ENCODE peak calls at places on chromosome 18, in eight cellular contexts. I is astrocyte of the spinal cord, G is GM23338, R is fibroblast of mammary gland, N is kidney, D is astrocyte of the cerebellum, Z is HCT116, S is BE2C. K is an unnamed sample.

GRCh38 chr18:27771571-27771970 is 405.4 kb downstream of the CDH2 start:
- DNase-seq in Z (no peak), R (no peak), I (no peak), S (no peak), D (no peak), G (no peak), N (no peak), K (no peak)

GRCh38 chr18:35910327-35910726 is 62.2 kb upstream of the RMP24 start:
- DNase-seq in R (no peak), D (no peak), S (no peak), Z (no peak), N (no peak), I (no peak), G (no peak), K (no peak)

GRCh38 chr18:77653792-77654191 is 404.1 kb downstream of the GALR1 start:
- DNase-seq in R (no peak), Z (no peak), S (no peak), G (no peak), D (no peak), N (peak), I (no peak), K (no peak)

GRCh38 chr18:30481871-30482270 is 560.7 kb downstream of the DSC3 start:
- DNase-seq in S (no peak), N (no peak), I (no peak), D (no peak), R (no peak), Z (no peak), G (peak), K (no peak)

GRCh38 chr18:34598136-34598635 is 111.9 kb upstream of the DTNA start:
- DNase-seq in R (peak), G (no peak), I (no peak), N (no peak), Z (no peak), D (no peak), S (no peak), K (no peak)

GRCh38 chr18:79169958-79170555 is 100.9 kb downstream of the ATP9B start:
- DNase-seq in I (no peak), S (no peak), G (no peak), R (peak), Z (no peak), N (no peak), D (no peak), K (no peak)

GRCh38 chr18:54740146-54740844 is 88.0 kb upstream of the RAB27B start:
- DNase-seq in D (no peak), N (no peak), R (peak), G (no peak), Z (no peak), I (peak), S (no peak), K (no peak)

GRCh38 chr18:44921974-44922373 is 241.3 kb downstream of the SETBP1 start:
- DNase-seq in N (no peak), Z (no peak), G (no peak), R (no peak), D (no peak), I (no peak), S (no peak), K (no peak)

GRCh38 chr18:64175432-64175831 is 26.5 kb upstream of the LINC00305 start:
- DNase-seq in N (no peak), R (no peak), G (peak), I (no peak), S (no peak), D (no peak), Z (no peak), K (no peak)

GRCh38 chr18:35747894-35748472 is 166.4 kb downstream of the GALNT1 start:
- DNase-seq in D (no peak), G (no peak), Z (no peak), S (no peak), N (no peak), R (no peak), I (no peak), K (no peak)

GRCh38 chr18:67862069-67862468 is 345.5 kb upstream of the DSEL start:
- DNase-seq in G (no peak), S (no peak), R (no peak), I (peak), Z (no peak), N (no peak), D (no peak), K (no peak)

GRCh38 chr18:62017618-62018017 is 124.8 kb upstream of the RNF152 start:
- DNase-seq in Z (no peak), I (no peak), S (no peak), R (no peak), N (no peak), D (no peak), G (no peak), K (no peak)

GRCh38 chr18:39274535-39274934 is 1708.9 kb upstream of the CELF4 start:
- DNase-seq in Z (no peak), I (peak), D (no peak), S (no peak), R (peak), G (no peak), N (no peak), K (no peak)

GRCh38 chr18:272650-273049 is 4.8 kb upstream of the THOC1 start:
- DNase-seq in Z (no peak), N (no peak), D (no peak), R (no peak), G (no peak), S (no peak), I (no peak), K (no peak)

DNA sequence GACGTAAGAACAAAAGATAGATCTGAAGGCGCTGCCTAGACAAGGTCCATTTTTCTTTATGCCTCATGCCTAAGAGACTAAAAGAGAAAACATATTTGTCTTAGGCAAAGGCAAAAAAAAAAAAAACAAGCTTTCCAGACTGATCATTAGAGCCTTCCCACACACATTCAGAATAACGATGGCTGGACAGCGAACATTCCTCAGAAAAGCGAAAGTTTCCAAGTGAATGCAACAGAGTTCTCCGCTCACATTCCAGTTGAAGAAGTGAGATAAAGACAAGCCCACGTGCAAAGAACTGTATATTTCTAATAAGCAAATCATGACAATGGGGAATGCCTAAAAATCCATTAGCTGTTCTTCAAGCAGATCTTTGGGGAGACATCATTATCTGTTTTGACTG is 347.9 kb downstream of the METTL4 start:
- DNase-seq in R (peak), I (peak), G (peak), D (no peak), Z (no peak), N (no peak), S (no peak), K (no peak)
- H3K4me3 ChIP-seq in R (no peak), I (peak), G (no peak), D (peak), Z (no peak), N (peak), S (no peak), K (no peak)

GRCh38 chr18:68928762-68929675 is 131.1 kb downstream of the CCDC102B start:
- DNase-seq in I (no peak), N (no peak), R (no peak), Z (no peak), D (no peak), S (no peak), G (peak), K (no peak)

GRCh38 chr18:68922392-68922791 is 124.5 kb downstream of the CCDC102B start:
- DNase-seq in G (no peak), S (no peak), I (no peak), R (no peak), D (no peak), N (no peak), Z (no peak), K (no peak)

GRCh38 chr18:68919900-68920299 is 122.0 kb downstream of the CCDC102B start:
- DNase-seq in S (no peak), N (no peak), D (no peak), Z (no peak), R (no peak), I (no peak), G (no peak), K (no peak)

DNA sequence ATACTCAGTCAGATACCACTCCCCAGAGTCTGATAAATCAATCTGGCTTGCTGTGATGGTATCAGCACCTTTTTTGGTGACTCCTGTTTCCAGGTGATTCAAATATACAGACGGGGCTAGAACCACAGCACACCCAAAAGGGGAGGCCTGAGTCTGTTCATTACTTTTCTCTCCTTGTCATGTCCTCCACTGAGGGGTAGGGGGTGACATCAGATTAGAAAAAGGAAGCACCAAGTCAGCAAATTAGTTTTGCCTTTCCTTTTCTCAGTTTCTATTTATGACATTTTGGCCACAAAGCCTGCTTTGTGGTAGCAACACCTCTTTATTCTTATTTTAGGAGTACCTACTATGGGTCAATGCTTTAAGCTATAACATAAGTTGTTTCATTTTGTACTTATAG is 127.4 kb downstream of the CCDC102B start:
- DNase-seq in D (no peak), R (peak), Z (no peak), G (peak), S (no peak), I (peak), N (no peak), K (no peak)
- TF ChIP-seq CTCF in D (peak), R (peak), Z (peak), G (peak), S (peak), I (peak), N (peak), K (no peak)

DNA sequence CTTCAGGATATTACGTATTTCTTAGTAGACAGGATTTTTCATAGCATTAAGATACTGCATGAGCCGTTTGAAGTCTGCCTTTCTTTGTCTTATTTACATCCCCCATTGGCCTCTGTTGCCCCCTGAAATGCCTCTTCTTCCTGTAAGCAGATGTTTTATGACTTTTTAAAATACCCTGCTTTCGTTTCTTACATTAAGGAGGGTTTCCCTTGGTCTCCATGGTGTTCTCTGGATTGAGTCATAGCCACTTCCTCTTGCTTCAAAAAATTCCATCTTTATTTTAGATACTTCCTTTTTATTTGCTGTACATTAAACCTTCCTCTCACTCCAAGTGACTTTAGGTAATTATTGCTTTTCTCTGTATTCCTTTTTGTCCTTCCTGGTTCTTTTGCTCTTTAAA is 72.5 kb downstream of the ZNF532 start:
- DNase-seq in D (peak), G (no peak), Z (no peak), I (peak), R (peak), S (no peak), N (no peak), K (peak)
- H3K4me3 ChIP-seq in D (no peak), G (no peak), Z (no peak), I (no peak), R (no peak), S (no peak), N (no peak), K (no peak)

GRCh38 chr18:7789853-7790552 is 222.9 kb downstream of the PTPRM start:
- DNase-seq in N (no peak), D (peak), S (no peak), I (peak), Z (peak), G (peak), R (peak), K (no peak)
- TF ChIP-seq CTCF in N (peak), D (peak), S (peak), I (peak), Z (peak), G (peak), R (peak), K (peak)

DNA sequence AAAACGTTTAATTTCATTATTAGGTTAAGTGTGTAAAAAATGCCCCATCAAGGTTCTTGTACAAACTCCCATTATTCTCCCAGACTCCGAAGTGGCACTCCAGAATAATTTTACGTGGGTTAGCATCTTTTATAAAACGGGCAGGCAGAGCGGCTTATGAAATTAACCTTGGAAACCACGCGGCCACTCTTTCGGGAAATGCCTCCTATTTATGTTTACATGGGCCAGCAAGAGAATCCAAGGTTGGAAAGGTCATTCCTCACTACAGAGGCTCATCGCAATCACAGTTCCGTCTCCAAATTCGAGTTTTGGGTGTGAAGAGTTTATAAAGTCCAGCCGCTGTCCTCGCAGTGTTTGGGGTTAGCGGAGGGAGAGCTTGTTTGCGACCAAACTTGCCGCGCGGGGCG is 1.2 kb upstream of the IMPA2 start:
- DNase-seq in Z (no peak), S (no peak), I (no peak), N (no peak), D (no peak), R (peak), G (no peak), K (no peak)
- H3K4me3 ChIP-seq in Z (peak), S (peak), I (peak), N (peak), D (peak), R (peak), G (peak), K (peak)

DNA sequence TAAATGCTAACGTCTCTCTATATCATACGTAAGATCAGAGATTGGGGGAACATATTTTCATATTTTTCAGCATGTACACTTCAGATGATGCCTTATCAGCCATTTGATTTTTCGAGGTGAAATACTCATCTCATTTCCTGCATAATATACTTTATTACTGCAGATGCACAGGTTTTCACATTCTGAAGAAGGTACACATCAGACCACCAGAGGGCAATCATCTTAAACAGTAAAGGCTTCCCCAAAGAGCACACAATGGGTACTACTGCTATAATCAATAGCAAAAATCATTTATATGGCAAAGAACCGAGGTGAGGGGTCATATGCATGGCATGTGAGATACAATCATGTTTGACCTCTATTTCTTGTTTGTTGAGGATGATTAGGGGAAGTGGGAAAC is 118.9 kb downstream of the EPB41L3 start:
- DNase-seq in I (peak), R (peak), N (no peak), D (peak), Z (no peak), S (no peak), G (peak), K (no peak)
- TF ChIP-seq CTCF in I (peak), R (peak), N (peak), D (peak), Z (peak), S (peak), G (peak), K (peak)

DNA sequence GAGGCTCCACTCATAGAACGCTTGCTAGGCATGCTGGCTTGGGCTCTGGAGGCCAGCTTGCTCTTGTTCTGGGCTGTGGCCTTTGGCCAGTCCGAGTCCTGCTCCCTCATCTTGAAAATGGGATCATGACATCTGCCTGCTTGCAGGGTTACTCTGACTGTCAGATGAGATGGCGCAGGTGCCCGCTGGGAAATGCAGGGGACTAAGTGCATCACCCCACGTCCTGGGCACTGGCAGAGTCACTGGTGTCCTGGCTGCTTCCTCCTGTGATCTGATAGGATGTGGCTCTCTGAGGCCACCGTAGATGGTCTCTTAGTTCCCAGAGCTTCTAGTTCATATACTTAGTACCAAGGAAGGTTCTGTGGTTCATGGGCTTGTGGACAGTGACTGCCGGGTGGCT is 18.5 kb downstream of the LDLRAD4 start:
- DNase-seq in Z (no peak), G (no peak), R (no peak), I (no peak), N (no peak), S (no peak), D (no peak), K (no peak)
- H3K4me3 ChIP-seq in Z (no peak), G (no peak), R (no peak), I (no peak), N (no peak), S (no peak), D (no peak), K (no peak)

DNA sequence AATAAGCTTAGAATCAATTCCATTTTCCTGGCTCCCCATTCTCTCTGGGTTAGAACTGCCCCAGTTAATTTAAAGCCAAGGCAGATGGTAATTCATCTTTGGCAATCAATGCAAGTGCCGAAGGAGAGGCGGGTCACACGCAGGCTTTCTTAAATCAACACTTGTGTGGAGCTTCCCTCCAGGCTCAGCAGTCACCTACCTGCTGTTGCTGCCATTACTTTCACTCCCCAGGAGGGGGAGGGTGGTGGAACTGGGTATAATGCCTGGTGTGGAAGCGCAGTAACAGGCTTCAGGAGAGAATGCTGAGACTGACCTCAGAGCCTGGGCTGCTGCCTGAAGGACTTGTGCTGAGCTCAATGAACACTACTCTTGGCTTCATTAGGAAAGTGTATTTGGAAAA is 19.2 kb downstream of the TTR start:
- DNase-seq in G (peak), R (peak), Z (peak), I (peak), N (no peak), S (peak), D (no peak), K (no peak)
- TF ChIP-seq CTCF in G (peak), R (peak), Z (peak), I (peak), N (no peak), S (peak), D (peak), K (no peak)

GRCh38 chr18:72160504-72161445 is 383.4 kb downstream of the CBLN2 start:
- DNase-seq in D (no peak), I (no peak), G (no peak), Z (no peak), R (peak), N (no peak), S (no peak), K (no peak)
- H3K4me3 ChIP-seq in D (no peak), I (no peak), G (no peak), Z (no peak), R (no peak), N (no peak), S (no peak), K (no peak)